ENCODE peak calls at places on chromosomes 5 and 9, in nine cellular contexts. Y, I, F, O, M, T, P, S and X are unnamed samples.

GRCh38 chr5:126015244-126016054 is 407.8 kb upstream of the GRAMD2B start:
- DNase-seq in Y (no peak), F (no peak), O (no peak), T (peak; percentile 53), I (no peak), P (peak; percentile 42), M (no peak), S (peak; percentile 2), X (no peak)

GRCh38 chr9:107684224-107684623 is 194.7 kb upstream of the KLF4 start:
- DNase-seq in M (no peak), F (no peak), Y (no peak), S (peak; percentile 59), T (peak; percentile 43), P (peak; percentile 30), I (no peak), O (no peak), X (no peak)

GRCh38 chr5:33763435-33763834 is 128.4 kb downstream of the ADAMTS12 start:
- DNase-seq in M (no peak), O (no peak), F (no peak), I (no peak), P (no peak), S (no peak), T (no peak), Y (no peak), X (no peak)

GRCh38 chr5:157845894-157846598 is 12.9 kb downstream of the CLINT1 start:
- DNase-seq in O (no peak), T (no peak), I (no peak), M (no peak), S (no peak), F (no peak), P (no peak), Y (no peak), X (no peak)

GRCh38 chr9:16501098-16501663 is 369.3 kb downstream of the BNC2 start:
- DNase-seq in O (no peak), I (no peak), P (peak; percentile 58), M (no peak), Y (no peak), T (peak; percentile 84), S (peak; percentile 77), F (no peak), X (no peak)

GRCh38 chr5:110727025-110727314 is 499 bp upstream of the TMEM232 start:
- DNase-seq in O (no peak), Y (no peak), I (no peak), M (no peak), F (no peak), P (no peak), S (peak; percentile 2), T (peak; percentile 16), X (no peak)

GRCh38 chr5:79109527-79110492 is 1.8 kb upstream of the BHMT start:
- DNase-seq in S (no peak), P (no peak), O (peak; percentile 21), T (peak; percentile 35), I (no peak), M (peak; percentile 64), Y (peak; percentile 2), F (no peak), X (peak; percentile 59)

GRCh38 chr9:34783951-34784487 is 74.1 kb upstream of the CCL21 start:
- DNase-seq in P (no peak), I (no peak), O (no peak), F (no peak), Y (no peak), M (no peak), S (no peak), T (no peak), X (peak; percentile 41)

GRCh38 chr9:136011703-136012496 is 50.7 kb upstream of the UBAC1 start:
- DNase-seq in T (no peak), Y (no peak), O (peak; percentile 83), S (peak; percentile 59), M (peak; percentile 25), F (peak; percentile 85), P (peak; percentile 89), I (no peak), X (no peak)

GRCh38 chr9:75866273-75866871 is 24.1 kb upstream of the PCSK5 start:
- DNase-seq in Y (no peak), F (no peak), P (peak; percentile 64), S (peak; percentile 44), I (peak; percentile 19), T (peak; percentile 67), M (peak; percentile 51), O (no peak), X (peak; percentile 23)

DNA sequence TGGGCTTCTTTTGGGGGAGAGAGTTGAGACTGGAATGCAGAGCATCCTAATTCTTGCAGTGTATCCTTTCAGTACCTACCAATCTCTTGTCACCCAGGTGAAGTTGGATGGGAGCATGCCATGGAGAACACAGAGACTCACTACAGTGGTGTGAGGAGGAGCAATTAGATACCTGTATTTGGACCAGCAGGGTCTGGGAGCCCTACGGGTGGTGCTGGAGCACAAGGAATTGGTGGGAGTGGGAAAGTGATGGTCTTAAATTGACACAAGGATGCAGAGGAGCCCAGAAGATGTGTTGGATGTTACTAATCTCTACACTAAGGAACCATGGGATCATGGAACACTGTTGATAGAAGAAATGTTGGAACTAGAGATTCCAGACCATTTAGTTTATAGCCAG is 212.7 kb downstream of the CHSY3 start:
- DNase-seq in O (no peak), Y (no peak), S (no peak), T (no peak), F (no peak), P (no peak), M (peak; percentile 12), I (no peak), X (no peak)
- TF ChIP-seq CTCF in O (no peak), Y (no peak), S (no peak), T (no peak), F (no peak), P (no peak), M (no peak), I (no peak), X (no peak)

GRCh38 chr5:82403724-82404123 is 125.6 kb upstream of the RPS23 start:
- DNase-seq in P (no peak), Y (no peak), S (no peak), F (no peak), I (no peak), M (no peak), O (no peak), T (no peak), X (no peak)

GRCh38 chr5:82405166-82405565 is 127.0 kb upstream of the RPS23 start:
- DNase-seq in P (peak; percentile 62), Y (no peak), T (peak; percentile 90), O (no peak), M (no peak), F (no peak), S (peak; percentile 87), I (no peak), X (no peak)

GRCh38 chr5:82403026-82403425 is 124.9 kb upstream of the RPS23 start:
- DNase-seq in M (no peak), O (no peak), S (no peak), Y (no peak), T (no peak), F (no peak), I (no peak), P (no peak), X (no peak)

GRCh38 chr5:82405618-82406199 is 127.6 kb upstream of the RPS23 start:
- DNase-seq in S (peak; percentile 99), O (no peak), Y (no peak), I (no peak), T (peak; percentile 99), P (peak; percentile 100), F (no peak), M (no peak), X (no peak)

GRCh38 chr5:82404382-82404945 is 126.3 kb upstream of the RPS23 start:
- DNase-seq in O (no peak), S (no peak), P (no peak), M (no peak), Y (no peak), I (no peak), F (no peak), T (no peak), X (no peak)
- TF ChIP-seq CTCF in O (no peak), S (no peak), P (no peak), M (no peak), Y (no peak), I (no peak), F (no peak), T (no peak), X (no peak)

GRCh38 chr9:84317563-84317962 is 23.0 kb downstream of the SLC28A3 start:
- DNase-seq in T (no peak), F (no peak), Y (no peak), M (no peak), O (no peak), I (no peak), P (no peak), S (no peak), X (no peak)
- TF ChIP-seq CTCF in T (no peak), F (no peak), Y (peak; percentile 25), M (no peak), O (no peak), I (no peak), P (no peak), S (peak; percentile 14), X (peak; percentile 28)

DNA sequence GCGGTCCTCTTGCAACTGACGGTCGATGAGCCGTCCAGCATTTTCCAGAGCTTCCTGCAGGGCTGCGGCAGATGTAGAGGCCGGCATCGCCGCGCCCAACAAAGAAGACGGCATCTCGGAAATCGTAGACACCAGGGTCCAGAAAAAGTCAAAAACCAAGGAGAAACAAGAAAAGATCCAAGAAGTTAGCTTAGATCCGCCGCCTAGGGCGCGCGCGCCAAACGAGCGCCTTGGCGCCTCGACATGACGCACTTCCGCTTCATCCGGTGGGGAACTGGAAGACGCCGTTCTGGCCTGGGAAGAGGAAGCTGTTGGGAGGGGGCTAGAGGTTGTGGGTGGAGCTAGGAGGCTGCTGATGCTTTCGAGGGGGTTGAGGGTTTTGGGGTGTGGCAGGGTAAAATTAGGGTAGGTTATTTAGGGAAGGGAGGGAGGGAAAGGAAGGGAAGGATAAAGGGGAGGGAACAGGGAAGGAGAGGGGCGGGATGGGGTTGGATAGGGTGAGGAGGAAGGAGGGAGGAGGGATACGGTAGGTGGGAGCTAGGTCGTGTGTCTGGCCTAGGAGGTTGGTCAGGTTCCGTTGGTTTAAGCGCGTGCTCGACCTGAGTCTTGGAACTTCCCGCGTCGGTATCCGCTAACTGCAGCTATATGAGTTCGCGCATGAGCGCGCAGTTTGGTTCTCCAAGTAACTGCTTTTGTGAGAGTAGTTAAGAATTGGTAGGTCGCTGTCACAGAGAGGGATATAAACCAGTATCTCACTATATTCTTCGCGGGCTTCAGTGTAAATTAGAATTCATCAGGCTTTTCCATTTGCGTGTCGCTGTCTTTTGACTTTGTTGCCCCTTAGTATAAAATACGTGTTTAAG is at the start of gene NUP155:
- DNase-seq in T (peak; percentile 98), Y (peak; percentile 98), I (peak; percentile 79), P (peak; percentile 96), F (peak; percentile 94), O (peak; percentile 90), M (peak; percentile 93), S (peak; percentile 95), X (peak; percentile 93)
- TF ChIP-seq CTCF in T (no peak), Y (no peak), I (no peak), P (no peak), F (no peak), O (no peak), M (no peak), S (no peak), X (no peak)